ENCODE peak calls at places on chromosomes 3 and 15, in eight cellular contexts. B is HTR-8/SVneo; O is AG08395; V is AG04450; F is stimulated activated CD8-positive, alpha-beta memory T cell treated with anti-CD3 and anti-CD28 coated beads, Interleukin-4, amount 100 ng/mL, for 1 hour; J is dermis blood vessel endothelial cell; Y is HS-5; Z is neuronal stem cell. D is an unnamed sample.

GRCh38 chr3:46935168-46935858 is 41.2 kb downstream of the CCDC12 start:
- DNase-seq in J (peak; percentile 97), V (peak; percentile 89), Z (peak; percentile 67), F (no peak), B (peak; percentile 97), O (peak; percentile 98), Y (peak; percentile 91), D (peak; percentile 43)

GRCh38 chr15:76994496-76994895 is 430 bp upstream of the PSTPIP1 start:
- DNase-seq in B (no peak), O (no peak), Y (no peak), J (no peak), Z (no peak), F (no peak), V (no peak), D (no peak)

GRCh38 chr3:123310741-123311140 is 109.0 kb downstream of the SEC22A start:
- DNase-seq in F (no peak), Y (no peak), Z (no peak), V (no peak), J (no peak), B (no peak), O (no peak), D (no peak)

GRCh38 chr3:197942956-197943556 is 6.9 kb upstream of the RPL35A start:
- DNase-seq in O (peak; percentile 52), J (peak; percentile 73), F (no peak), Y (no peak), Z (no peak), V (no peak), B (peak; percentile 68), D (no peak)

GRCh38 chr3:102933377-102933776 is 498.6 kb downstream of the ZPLD1 start:
- DNase-seq in Z (no peak), F (no peak), J (no peak), B (no peak), V (no peak), O (no peak), Y (no peak), D (no peak)

GRCh38 chr3:49791571-49791970 is 5.2 kb upstream of the IP6K1 start:
- DNase-seq in V (no peak), B (no peak), Y (no peak), F (no peak), Z (no peak), J (no peak), O (no peak), D (no peak)

GRCh38 chr3:116000315-116000714 is 377.0 kb downstream of the GAP43 start:
- DNase-seq in Y (peak; percentile 90), Z (no peak), J (no peak), B (no peak), F (no peak), V (peak; percentile 87), O (peak; percentile 75), D (peak; percentile 58)

GRCh38 chr3:177615015-177615414 is 417.7 kb upstream of the TBL1XR1 start:
- DNase-seq in J (peak; percentile 68), O (peak; percentile 39), F (no peak), Z (no peak), Y (no peak), B (peak; percentile 37), V (peak; percentile 95), D (no peak)

GRCh38 chr15:76108021-76108723 is 48.4 kb downstream of the TMEM266 start:
- DNase-seq in F (no peak), O (no peak), J (no peak), V (no peak), B (no peak), Z (no peak), Y (no peak), D (no peak)

GRCh38 chr15:100687532-100688215 is 85.3 kb downstream of the ASB7 start:
- DNase-seq in Y (peak; percentile 87), B (peak; percentile 31), V (no peak), J (peak; percentile 45), Z (no peak), O (peak; percentile 68), F (no peak), D (no peak)

GRCh38 chr3:71511037-71511436 is 72.5 kb downstream of the FOXP1 start:
- DNase-seq in O (peak; percentile 62), Z (no peak), J (no peak), F (no peak), V (no peak), Y (no peak), B (peak; percentile 30), D (no peak)

GRCh38 chr15:99702895-99703602 is 30.2 kb downstream of the LYSMD4 start:
- DNase-seq in O (no peak), J (peak; percentile 59), F (no peak), Z (no peak), Y (no peak), V (no peak), B (no peak), D (no peak)

GRCh38 chr3:97662264-97662663 is 102.3 kb upstream of the ARL6 start:
- DNase-seq in J (no peak), V (no peak), Z (no peak), F (no peak), Y (no peak), B (no peak), O (no peak), D (no peak)

GRCh38 chr3:37291275-37291700 is 116.9 kb upstream of the LRRFIP2 start:
- DNase-seq in Y (peak; percentile 54), F (no peak), B (no peak), O (peak; percentile 59), V (peak; percentile 56), Z (no peak), J (peak; percentile 41), D (peak; percentile 22)

GRCh38 chr3:185532881-185533280 is 19.5 kb downstream of the LIPH start:
- DNase-seq in Z (no peak), V (no peak), B (no peak), F (no peak), Y (no peak), O (no peak), J (no peak), D (no peak)

GRCh38 chr15:38103564-38103963 is 149.1 kb upstream of the SPRED1 start:
- DNase-seq in O (no peak), J (no peak), Z (no peak), Y (no peak), V (no peak), F (no peak), B (no peak), D (no peak)

GRCh38 chr15:73254598-73254997 is 114.2 kb downstream of the HCN4 start:
- DNase-seq in V (no peak), J (no peak), O (no peak), F (no peak), Z (no peak), B (no peak), Y (no peak), D (no peak)

GRCh38 chr3:108461641-108462040 is 48.8 kb downstream of the MYH15 start:
- DNase-seq in O (peak; percentile 19), J (no peak), V (no peak), B (no peak), Z (no peak), Y (no peak), F (no peak), D (no peak)

GRCh38 chr3:34038131-34038530 is 239.7 kb downstream of the PDCD6IP start:
- DNase-seq in Z (no peak), Y (no peak), V (no peak), O (no peak), J (no peak), F (no peak), B (no peak), D (no peak)

GRCh38 chr3:67376416-67376815 is 278.0 kb downstream of the SUCLG2 start:
- DNase-seq in Z (no peak), F (no peak), V (no peak), Y (no peak), O (no peak), J (no peak), B (no peak), D (no peak)

GRCh38 chr15:74978503-74978902 is 16.9 kb upstream of the SCAMP5 start:
- DNase-seq in Y (no peak), V (no peak), F (no peak), O (peak; percentile 35), J (peak; percentile 39), B (no peak), Z (no peak), D (no peak)

GRCh38 chr3:2623463-2623862 is 486.7 kb downstream of the IL5RA start:
- DNase-seq in Y (no peak), J (no peak), B (no peak), F (no peak), Z (no peak), V (no peak), O (no peak), D (no peak)

GRCh38 chr3:16800361-16800760 is 84.4 kb upstream of the PLCL2 start:
- DNase-seq in B (no peak), Z (no peak), F (no peak), V (no peak), J (no peak), Y (no peak), O (no peak), D (no peak)

GRCh38 chr3:27326211-27326948 is 42.8 kb downstream of the NEK10 start:
- DNase-seq in Y (peak; percentile 83), V (peak; percentile 96), B (peak; percentile 47), J (peak; percentile 53), O (peak; percentile 89), Z (no peak), F (no peak), D (peak; percentile 10)

GRCh38 chr3:190514163-190515153 is 573 bp downstream of the IL1RAP start:
- DNase-seq in F (no peak), Y (no peak), O (peak; percentile 48), Z (peak; percentile 40), J (peak; percentile 63), B (no peak), V (no peak), D (no peak)

GRCh38 chr15:68852466-68852865 is 31.8 kb upstream of the ANP32A start:
- DNase-seq in V (no peak), Y (no peak), B (no peak), Z (no peak), F (no peak), O (no peak), J (no peak), D (no peak)

GRCh38 chr3:195886181-195887141 is 21.9 kb downstream of the TNK2 start:
- DNase-seq in F (no peak), Z (no peak), O (peak; percentile 68), B (no peak), V (no peak), J (peak; percentile 95), Y (no peak), D (no peak)

GRCh38 chr15:40871749-40872617 is 2.1 kb downstream of the RHOV start:
- DNase-seq in B (no peak), J (no peak), O (no peak), Y (no peak), V (no peak), Z (no peak), F (no peak), D (no peak)

GRCh38 chr3:158842946-158843345 is 41.1 kb downstream of the MFSD1 start:
- DNase-seq in J (no peak), B (no peak), O (no peak), Y (no peak), V (no peak), F (no peak), Z (no peak), D (no peak)

GRCh38 chr15:31341501-31342195 is 15.0 kb downstream of the KLF13 start:
- DNase-seq in Y (no peak), Z (no peak), O (no peak), B (no peak), F (no peak), V (no peak), J (no peak), D (no peak)

GRCh38 chr15:48680841-48681240 is 35.3 kb upstream of the FBN1 start:
- DNase-seq in Y (peak; percentile 96), F (no peak), J (no peak), O (peak; percentile 60), Z (no peak), V (peak; percentile 79), B (peak; percentile 38), D (no peak)